ENCODE peak calls at places on chromosomes 5 and 9, in seven cellular contexts. U is T follicular helper cell, Y is NCI-H82, J is T-helper 1 cell, L is GM23248, R is hypothalamus, H is dorsolateral prefrontal cortex. D is an unnamed sample.

GRCh38 chr5:72374844-72375243 is 54.7 kb downstream of the PTCD2 start:
- DNase-seq in U (no peak), Y (no peak), J (no peak), L (no peak), R (no peak), H (no peak), D (no peak)

GRCh38 chr5:41214199-41214598 is 867 bp upstream of the C6 start:
- DNase-seq in U (no peak), Y (no peak), J (no peak), L (no peak), R (no peak), H (no peak), D (no peak)

GRCh38 chr5:69007726-69008368 is 86.0 kb upstream of the SLC30A5 start:
- DNase-seq in U (peak), Y (peak), J (peak), L (peak), R (peak), H (peak), D (peak)

GRCh38 chr5:165304193-165304820 is 1798.9 kb downstream of the MAT2B start:
- DNase-seq in U (no peak), Y (peak), J (no peak), L (no peak), R (no peak), H (no peak), D (no peak)

GRCh38 chr9:133554729-133555128 is 20.2 kb downstream of the ADAMTSL2 start:
- DNase-seq in U (no peak), Y (no peak), J (no peak), L (no peak), R (no peak), H (no peak), D (no peak)

GRCh38 chr9:32431940-32432555 is 47.6 kb downstream of the ACO1 start:
- DNase-seq in U (peak), Y (peak), J (peak), L (peak), R (no peak), H (no peak), D (no peak)

GRCh38 chr9:35756743-35757526 is 2.9 kb upstream of the MSMP start:
- DNase-seq in U (peak), Y (peak), J (peak), L (peak), R (peak), H (peak), D (no peak)

GRCh38 chr5:159224471-159224870 is 15.1 kb upstream of the RNF145 start:
- DNase-seq in U (no peak), Y (no peak), J (no peak), L (no peak), R (no peak), H (no peak), D (no peak)

GRCh38 chr5:139668064-139668880 is 20.1 kb downstream of the CXXC5 start:
- DNase-seq in U (no peak), Y (no peak), J (no peak), L (peak), R (no peak), H (peak), D (no peak)

GRCh38 chr5:84603557-84604185 is 219.0 kb upstream of the EDIL3 start:
- DNase-seq in U (no peak), Y (no peak), J (no peak), L (peak), R (no peak), H (no peak), D (no peak)

GRCh38 chr9:134502261-134503211 is 139.1 kb upstream of the COL5A1 start:
- DNase-seq in U (no peak), Y (peak), J (no peak), L (peak), R (no peak), H (peak), D (no peak)

GRCh38 chr5:1724822-1725602 is 74.6 kb downstream of the MRPL36 start:
- DNase-seq in U (no peak), Y (no peak), J (no peak), L (no peak), R (no peak), H (no peak), D (no peak)